ENCODE peak calls at places on chromosomes 5 and 9, in six cellular contexts. B is globus pallidus; F is neuronal stem cell; U is T-helper 1 cell; T is stimulated activated CD4-positive, alpha-beta T cell treated with anti-CD3 and anti-CD28 coated beads, TNF-alpha, amount 100 ng/mL, for 48 hours; E is activated CD4-positive, alpha-beta T cell treated with anti-CD3 and anti-CD28 coated beads, Interleukin-2, amount 50 U/mL, for 1 hour. O is an unnamed sample.

GRCh38 chr9:5188060-5188707 is 2.7 kb upstream of the INSL6 start:
- DNase-seq in E (no peak), B (no peak), T (no peak), F (no peak), U (no peak), O (no peak)

GRCh38 chr5:149265559-149265958 is 6.1 kb upstream of the AFAP1L1 start:
- DNase-seq in U (no peak), T (no peak), F (no peak), E (no peak), B (peak; percentile 42), O (no peak)

GRCh38 chr5:108857905-108858304 is 110.2 kb downstream of the FER start:
- DNase-seq in U (no peak), B (no peak), F (no peak), T (no peak), E (no peak), O (no peak)

GRCh38 chr5:178114325-178115135 is 1.2 kb downstream of the N4BP3 start:
- DNase-seq in U (no peak), B (no peak), T (no peak), E (peak; percentile 43), F (peak; percentile 40), O (peak; percentile 16)

GRCh38 chr9:91298304-91298703 is 63.4 kb downstream of the AUH start:
- DNase-seq in U (no peak), T (no peak), B (no peak), F (no peak), E (no peak), O (no peak)

GRCh38 chr5:16809816-16810502 is 126.1 kb downstream of the MYO10 start:
- DNase-seq in E (no peak), B (no peak), U (no peak), F (no peak), T (no peak), O (no peak)

GRCh38 chr9:6054280-6055099 is 39.1 kb upstream of the RANBP6 start:
- DNase-seq in E (peak; percentile 52), F (peak; percentile 65), U (peak; percentile 60), T (peak; percentile 26), B (peak; percentile 67), O (peak; percentile 23)

GRCh38 chr9:133999866-134000265 is 7.7 kb upstream of the VAV2 start:
- DNase-seq in B (no peak), E (no peak), T (no peak), U (no peak), F (no peak), O (no peak)

GRCh38 chr9:6877671-6878161 is 119.9 kb downstream of the KDM4C start:
- DNase-seq in E (no peak), T (no peak), F (no peak), B (no peak), U (no peak), O (no peak)

GRCh38 chr5:14781106-14781505 is 90.5 kb downstream of the ANKH start:
- DNase-seq in F (no peak), B (no peak), T (no peak), U (no peak), E (no peak), O (no peak)

GRCh38 chr9:96222132-96222531 is 79.8 kb downstream of the HSD17B3 start:
- DNase-seq in U (no peak), B (no peak), T (no peak), F (no peak), E (no peak), O (no peak)

O was measured in stimulated activated CD8-positive, alpha-beta memory T cell treated with anti-CD3 and anti-CD28 coated beads, Interleukin-15, amount 100 ng/mL, for 48 hours.